ENCODE peak calls at places on chromosomes 2 and 18, in nine cellular contexts. One of them, this sample, is unnamed.

GRCh38 chr2:169091761-169092523 is 22.6 kb downstream of the DHRS9 start:
- DNase-seq in T-helper 1 cell: no peak
- DNase-seq in RPMI7951: no peak
- DNase-seq in AG04450: no peak
- DNase-seq in GM12891: no peak
- DNase-seq in left ventricle myocardium inferior: no peak
- DNase-seq in NCI-H748 treated with DMSO at 0.1 percent for 48 hours: no peak
- DNase-seq in activated CD4-positive, alpha-beta T cell treated with anti-CD3 and anti-CD28 coated beads, Interleukin-2, amount 10 ng/mL, durations not matched to agents 24 days and 14 days: no peak
- DNase-seq in activated T-helper 1 cell treated with anti-CD3 and anti-CD28 coated beads, Interleukin-2, amount 50 U/mL, for 16 hours: no peak
- DNase-seq in this sample: no peak

GRCh38 chr2:46967990-46968647 is 52.5 kb upstream of the MCFD2 start:
- DNase-seq in AG04450: peak; percentile 39
- DNase-seq in T-helper 1 cell: no peak
- DNase-seq in RPMI7951: peak; percentile 97
- DNase-seq in activated CD4-positive, alpha-beta T cell treated with anti-CD3 and anti-CD28 coated beads, Interleukin-2, amount 10 ng/mL, durations not matched to agents 24 days and 14 days: no peak
- DNase-seq in activated T-helper 1 cell treated with anti-CD3 and anti-CD28 coated beads, Interleukin-2, amount 50 U/mL, for 16 hours: no peak
- DNase-seq in GM12891: no peak
- DNase-seq in left ventricle myocardium inferior: peak; percentile 70
- DNase-seq in NCI-H748 treated with DMSO at 0.1 percent for 48 hours: no peak
- DNase-seq in this sample: no peak

GRCh38 chr2:161306919-161307318 is 1.3 kb upstream of the PSMD14 start:
- DNase-seq in AG04450: no peak
- DNase-seq in GM12891: no peak
- DNase-seq in activated T-helper 1 cell treated with anti-CD3 and anti-CD28 coated beads, Interleukin-2, amount 50 U/mL, for 16 hours: no peak
- DNase-seq in RPMI7951: no peak
- DNase-seq in activated CD4-positive, alpha-beta T cell treated with anti-CD3 and anti-CD28 coated beads, Interleukin-2, amount 10 ng/mL, durations not matched to agents 24 days and 14 days: no peak
- DNase-seq in NCI-H748 treated with DMSO at 0.1 percent for 48 hours: no peak
- DNase-seq in left ventricle myocardium inferior: no peak
- DNase-seq in T-helper 1 cell: no peak
- DNase-seq in this sample: no peak

GRCh38 chr2:241763551-241764271 is 12.9 kb upstream of the GAL3ST2 start:
- DNase-seq in left ventricle myocardium inferior: no peak
- DNase-seq in GM12891: no peak
- DNase-seq in T-helper 1 cell: no peak
- DNase-seq in AG04450: no peak
- DNase-seq in RPMI7951: no peak
- DNase-seq in NCI-H748 treated with DMSO at 0.1 percent for 48 hours: no peak
- DNase-seq in activated T-helper 1 cell treated with anti-CD3 and anti-CD28 coated beads, Interleukin-2, amount 50 U/mL, for 16 hours: no peak
- DNase-seq in activated CD4-positive, alpha-beta T cell treated with anti-CD3 and anti-CD28 coated beads, Interleukin-2, amount 10 ng/mL, durations not matched to agents 24 days and 14 days: no peak
- DNase-seq in this sample: no peak

GRCh38 chr18:54684786-54685185 is 93.7 kb downstream of the DYNAP start:
- DNase-seq in activated T-helper 1 cell treated with anti-CD3 and anti-CD28 coated beads, Interleukin-2, amount 50 U/mL, for 16 hours: no peak
- DNase-seq in left ventricle myocardium inferior: peak; percentile 18
- DNase-seq in T-helper 1 cell: no peak
- DNase-seq in activated CD4-positive, alpha-beta T cell treated with anti-CD3 and anti-CD28 coated beads, Interleukin-2, amount 10 ng/mL, durations not matched to agents 24 days and 14 days: no peak
- DNase-seq in AG04450: no peak
- DNase-seq in NCI-H748 treated with DMSO at 0.1 percent for 48 hours: no peak
- DNase-seq in GM12891: no peak
- DNase-seq in RPMI7951: peak; percentile 76
- DNase-seq in this sample: peak; percentile 18

GRCh38 chr2:173371023-173371422 is 16.4 kb downstream of the CDCA7 start:
- DNase-seq in activated T-helper 1 cell treated with anti-CD3 and anti-CD28 coated beads, Interleukin-2, amount 50 U/mL, for 16 hours: no peak
- DNase-seq in NCI-H748 treated with DMSO at 0.1 percent for 48 hours: no peak
- DNase-seq in RPMI7951: no peak
- DNase-seq in activated CD4-positive, alpha-beta T cell treated with anti-CD3 and anti-CD28 coated beads, Interleukin-2, amount 10 ng/mL, durations not matched to agents 24 days and 14 days: no peak
- DNase-seq in GM12891: no peak
- DNase-seq in AG04450: no peak
- DNase-seq in left ventricle myocardium inferior: no peak
- DNase-seq in T-helper 1 cell: no peak
- DNase-seq in this sample: no peak

GRCh38 chr2:188091235-188091634 is 200.4 kb upstream of the GULP1 start:
- DNase-seq in AG04450: no peak
- DNase-seq in activated T-helper 1 cell treated with anti-CD3 and anti-CD28 coated beads, Interleukin-2, amount 50 U/mL, for 16 hours: no peak
- DNase-seq in GM12891: no peak
- DNase-seq in NCI-H748 treated with DMSO at 0.1 percent for 48 hours: no peak
- DNase-seq in activated CD4-positive, alpha-beta T cell treated with anti-CD3 and anti-CD28 coated beads, Interleukin-2, amount 10 ng/mL, durations not matched to agents 24 days and 14 days: no peak
- DNase-seq in T-helper 1 cell: no peak
- DNase-seq in left ventricle myocardium inferior: no peak
- DNase-seq in RPMI7951: no peak
- DNase-seq in this sample: no peak

GRCh38 chr2:215461836-215462532 is 26.1 kb upstream of the FN1 start:
- DNase-seq in GM12891: no peak
- DNase-seq in NCI-H748 treated with DMSO at 0.1 percent for 48 hours: no peak
- DNase-seq in left ventricle myocardium inferior: no peak
- DNase-seq in activated CD4-positive, alpha-beta T cell treated with anti-CD3 and anti-CD28 coated beads, Interleukin-2, amount 10 ng/mL, durations not matched to agents 24 days and 14 days: no peak
- DNase-seq in T-helper 1 cell: no peak
- DNase-seq in activated T-helper 1 cell treated with anti-CD3 and anti-CD28 coated beads, Interleukin-2, amount 50 U/mL, for 16 hours: no peak
- DNase-seq in AG04450: no peak
- DNase-seq in RPMI7951: peak; percentile 64
- DNase-seq in this sample: no peak

GRCh38 chr2:152920846-152921245 is 202.4 kb downstream of the ARL6IP6 start:
- DNase-seq in GM12891: no peak
- DNase-seq in AG04450: no peak
- DNase-seq in NCI-H748 treated with DMSO at 0.1 percent for 48 hours: no peak
- DNase-seq in RPMI7951: no peak
- DNase-seq in activated CD4-positive, alpha-beta T cell treated with anti-CD3 and anti-CD28 coated beads, Interleukin-2, amount 10 ng/mL, durations not matched to agents 24 days and 14 days: no peak
- DNase-seq in T-helper 1 cell: no peak
- DNase-seq in left ventricle myocardium inferior: no peak
- DNase-seq in activated T-helper 1 cell treated with anti-CD3 and anti-CD28 coated beads, Interleukin-2, amount 50 U/mL, for 16 hours: no peak
- DNase-seq in this sample: no peak

GRCh38 chr2:196041786-196042185 is 26.9 kb downstream of the DNAH7 start:
- DNase-seq in activated CD4-positive, alpha-beta T cell treated with anti-CD3 and anti-CD28 coated beads, Interleukin-2, amount 10 ng/mL, durations not matched to agents 24 days and 14 days: no peak
- DNase-seq in AG04450: no peak
- DNase-seq in RPMI7951: peak; percentile 61
- DNase-seq in NCI-H748 treated with DMSO at 0.1 percent for 48 hours: no peak
- DNase-seq in left ventricle myocardium inferior: no peak
- DNase-seq in GM12891: no peak
- DNase-seq in activated T-helper 1 cell treated with anti-CD3 and anti-CD28 coated beads, Interleukin-2, amount 50 U/mL, for 16 hours: no peak
- DNase-seq in T-helper 1 cell: no peak
- DNase-seq in this sample: no peak

This sample was measured in HEK293T.